ENCODE peak calls at places on chromosome 11, in nine cellular contexts. T is progenitor cell of endocrine pancreas; Z is right atrium auricular region; U is stimulated activated CD4-positive, alpha-beta T cell treated with anti-CD3 and anti-CD28 coated beads, Interleukin-15, amount 100 ng/mL, for 48 hours; P is NCI-H1048; M is HFF-Myc; K is brain microvascular endothelial cell; I is T-helper 9 cell; B is T-helper 2 cell. X is an unnamed sample.
A peak's percentile ranks its signal among the peaks of the same experiment; 100 is the strongest.

GRCh38 chr11:134372961-134373360 is 39.1 kb downstream of the B3GAT1 start:
- DNase-seq in T (no peak), M (no peak), Z (no peak), I (no peak), K (no peak), B (no peak), P (no peak), U (no peak), X (no peak)

GRCh38 chr11:306645-307371 is 808 bp upstream of the IFITM2 start:
- DNase-seq in M (no peak), P (no peak), T (no peak), U (no peak), B (no peak), K (no peak), Z (no peak), I (no peak), X (no peak)

GRCh38 chr11:111225871-111226270 is 19.7 kb upstream of the POU2AF2 start:
- DNase-seq in M (no peak), I (no peak), B (no peak), Z (no peak), K (no peak), U (no peak), P (no peak), T (no peak), X (no peak)

GRCh38 chr11:94629741-94630140 is 62.6 kb downstream of the PIWIL4 start:
- DNase-seq in P (no peak), T (no peak), U (no peak), I (no peak), B (no peak), K (no peak), Z (no peak), M (no peak), X (no peak)

GRCh38 chr11:84408946-84409411 is 1122.8 kb upstream of the CCDC90B start:
- DNase-seq in K (no peak), Z (no peak), M (no peak), I (no peak), U (no peak), T (no peak), P (no peak), B (no peak), X (peak; percentile 46)

GRCh38 chr11:69524291-69524882 is 42.9 kb downstream of the LINC01488 start:
- DNase-seq in M (no peak), I (no peak), T (no peak), K (no peak), U (no peak), B (no peak), P (no peak), Z (no peak), X (no peak)

GRCh38 chr11:15113381-15113780 is 1.3 kb upstream of the INSC start:
- DNase-seq in U (no peak), K (no peak), P (no peak), T (no peak), Z (no peak), I (no peak), M (no peak), B (no peak), X (no peak)

GRCh38 chr11:71129624-71130023 is 122.8 kb downstream of the SHANK2 start:
- DNase-seq in K (no peak), B (no peak), Z (no peak), M (peak; percentile 10), P (no peak), I (no peak), U (no peak), T (no peak), X (no peak)

GRCh38 chr11:93054881-93055280 is 85.4 kb downstream of the MTNR1B start:
- DNase-seq in T (no peak), Z (no peak), B (no peak), M (peak; percentile 79), P (no peak), K (peak; percentile 97), U (peak; percentile 10), I (no peak), X (no peak)

GRCh38 chr11:102177974-102178631 is 67.9 kb downstream of the YAP1 start:
- DNase-seq in B (no peak), K (peak; percentile 78), P (no peak), Z (no peak), U (no peak), M (peak; percentile 77), I (no peak), T (no peak), X (no peak)

GRCh38 chr11:3866206-3866605 is 10.7 kb downstream of the STIM1 start:
- DNase-seq in U (no peak), P (no peak), M (no peak), T (no peak), I (no peak), K (peak; percentile 8), B (no peak), Z (no peak), X (no peak)

GRCh38 chr11:818396-819128 is at the start of gene PNPLA2:
- DNase-seq in U (no peak), I (no peak), Z (no peak), K (no peak), M (no peak), P (no peak), B (no peak), T (no peak), X (no peak)

GRCh38 chr11:94142308-94143277 is 14.0 kb downstream of the PANX1 start:
- DNase-seq in B (no peak), I (no peak), T (no peak), U (no peak), K (peak; percentile 44), Z (no peak), M (no peak), P (no peak), X (no peak)

GRCh38 chr11:66226111-66226510 is 42.3 kb upstream of the RAB1B start:
- DNase-seq in T (no peak), B (no peak), I (no peak), M (no peak), K (no peak), Z (no peak), P (no peak), U (no peak), X (no peak)

GRCh38 chr11:61256710-61257482 is 15.9 kb downstream of the PGA5 start:
- DNase-seq in I (no peak), K (no peak), T (no peak), M (no peak), B (no peak), U (no peak), P (no peak), Z (no peak), X (no peak)

GRCh38 chr11:71279916-71280645 is 27.7 kb upstream of the SHANK2 start:
- DNase-seq in P (no peak), I (no peak), Z (peak; percentile 26), T (no peak), U (no peak), B (no peak), K (no peak), M (no peak), X (no peak)

GRCh38 chr11:61141601-61142028 is 19.6 kb downstream of the VPS37C start:
- DNase-seq in P (no peak), T (no peak), M (no peak), U (no peak), I (no peak), K (no peak), B (no peak), Z (no peak), X (no peak)

GRCh38 chr11:106986261-106986660 is 32.0 kb downstream of the GUCY1A2 start:
- DNase-seq in I (no peak), P (no peak), M (peak; percentile 59), B (no peak), U (no peak), T (no peak), Z (no peak), K (peak; percentile 29), X (no peak)

GRCh38 chr11:24421766-24422165 is 75.1 kb upstream of the LUZP2 start:
- DNase-seq in P (no peak), Z (no peak), K (peak; percentile 4), T (no peak), M (no peak), I (no peak), U (no peak), B (no peak), X (no peak)

GRCh38 chr11:68673991-68674390 is 10.4 kb upstream of the GAL start:
- DNase-seq in B (no peak), P (no peak), Z (no peak), K (no peak), T (no peak), U (no peak), I (no peak), M (no peak), X (no peak)

X was measured in NCI-H1436 treated with DMSO at 0.1 percent for 48 hours.